ENCODE peak calls at places on chromosome 2, in nine cellular contexts. Q is GM13976, E is AG09319, B is nephron progenitor cell, C is hepatocyte, N is endothelial cell of umbilical vein, D is fibroblast of mammary gland, R is GM13977, J is breast epithelium. G is an unnamed sample.

GRCh38 chr2:218343591-218343990 is 13.1 kb upstream of the CATIP start:
- DNase-seq in N (no peak), E (no peak), Q (no peak), J (no peak), B (no peak), D (peak), C (no peak), R (no peak), G (no peak)

GRCh38 chr2:26556309-26557243 is 78.7 kb upstream of the OTOF start:
- DNase-seq in B (no peak), N (no peak), E (no peak), J (no peak), Q (no peak), C (no peak), R (no peak), D (no peak), G (no peak)

GRCh38 chr2:68417931-68418330 is 49.2 kb downstream of the FBXO48 start:
- DNase-seq in B (no peak), E (no peak), J (no peak), D (no peak), Q (no peak), C (no peak), R (no peak), N (no peak), G (no peak)

GRCh38 chr2:196079052-196079451 is 10.4 kb upstream of the DNAH7 start:
- DNase-seq in D (no peak), R (no peak), E (no peak), Q (no peak), C (peak), B (no peak), N (no peak), J (no peak), G (no peak)

GRCh38 chr2:212984129-212984528 is 167.3 kb downstream of the IKZF2 start:
- DNase-seq in C (no peak), Q (no peak), E (no peak), J (no peak), B (no peak), N (no peak), D (no peak), R (no peak), G (no peak)

GRCh38 chr2:218146056-218146455 is 20.2 kb downstream of the CXCR2 start:
- DNase-seq in B (no peak), Q (no peak), R (no peak), J (no peak), N (no peak), E (peak), C (no peak), D (peak), G (no peak)

GRCh38 chr2:5921081-5921642 is 229.0 kb downstream of the SOX11 start:
- DNase-seq in N (no peak), D (no peak), E (no peak), Q (no peak), C (peak), B (no peak), J (no peak), R (no peak), G (no peak)

GRCh38 chr2:153940511-153940910 is 68.8 kb downstream of the GALNT13 start:
- DNase-seq in B (no peak), N (no peak), Q (no peak), D (peak), J (no peak), R (no peak), C (peak), E (no peak), G (no peak)

GRCh38 chr2:239830718-239831271 is 194.3 kb downstream of the NDUFA10 start:
- DNase-seq in J (peak), N (peak), Q (no peak), D (no peak), R (no peak), C (no peak), E (no peak), B (no peak), G (no peak)

GRCh38 chr2:19685713-19686112 is 216.1 kb downstream of the TTC32 start:
- DNase-seq in C (no peak), N (no peak), B (no peak), Q (no peak), D (peak), J (no peak), E (no peak), R (no peak), G (no peak)

GRCh38 chr2:197575987-197576386 is 60.1 kb downstream of the MOB4 start:
- DNase-seq in J (no peak), D (peak), N (no peak), C (peak), Q (no peak), R (no peak), B (no peak), E (no peak), G (no peak)

GRCh38 chr2:67566958-67567635 is 170.0 kb downstream of the ETAA1 start:
- DNase-seq in N (no peak), J (no peak), Q (no peak), D (peak), E (no peak), C (no peak), B (no peak), R (no peak), G (no peak)

GRCh38 chr2:28068098-28068497 is 177.6 kb downstream of the BABAM2 start:
- DNase-seq in R (no peak), J (no peak), B (no peak), N (peak), Q (no peak), E (no peak), C (peak), D (no peak), G (no peak)

GRCh38 chr2:27378096-27378808 is 2.3 kb downstream of the ZNF513 start:
- DNase-seq in J (no peak), C (no peak), Q (no peak), E (no peak), R (no peak), D (peak), B (peak), N (no peak), G (no peak)

GRCh38 chr2:17538844-17539554 is 1.5 kb upstream of the VSNL1 start:
- DNase-seq in C (peak), B (peak), J (peak), Q (peak), E (no peak), R (peak), D (peak), N (peak), G (no peak)

GRCh38 chr2:59236723-59237122 is 995.6 kb upstream of the FANCL start:
- DNase-seq in D (peak), N (no peak), E (no peak), C (no peak), J (no peak), R (no peak), Q (no peak), B (no peak), G (no peak)

GRCh38 chr2:231800493-231801091 is 14.3 kb downstream of the COPS7B start:
- DNase-seq in D (peak), N (peak), R (peak), J (no peak), C (peak), Q (peak), E (no peak), B (peak), G (no peak)
- TF ChIP-seq CTCF in D (peak), N (peak), R (peak), J (no peak), C (peak), Q (peak), E (peak), B (peak), G (peak)

GRCh38 chr2:158724803-158725271 is 70.3 kb upstream of the DAPL1 start:
- DNase-seq in N (no peak), B (no peak), E (no peak), D (no peak), Q (no peak), J (peak), C (peak), R (no peak), G (no peak)

GRCh38 chr2:158723311-158723838 is 71.7 kb upstream of the DAPL1 start:
- DNase-seq in J (no peak), C (no peak), D (no peak), E (no peak), Q (no peak), B (no peak), N (no peak), R (no peak), G (no peak)

GRCh38 chr2:158722266-158723105 is 72.6 kb upstream of the DAPL1 start:
- DNase-seq in Q (no peak), D (no peak), N (no peak), C (no peak), E (no peak), R (no peak), B (no peak), J (no peak), G (no peak)

GRCh38 chr2:158725496-158725895 is 69.6 kb upstream of the DAPL1 start:
- DNase-seq in E (no peak), J (no peak), Q (no peak), N (no peak), C (peak), D (no peak), B (no peak), R (no peak), G (no peak)

DNA sequence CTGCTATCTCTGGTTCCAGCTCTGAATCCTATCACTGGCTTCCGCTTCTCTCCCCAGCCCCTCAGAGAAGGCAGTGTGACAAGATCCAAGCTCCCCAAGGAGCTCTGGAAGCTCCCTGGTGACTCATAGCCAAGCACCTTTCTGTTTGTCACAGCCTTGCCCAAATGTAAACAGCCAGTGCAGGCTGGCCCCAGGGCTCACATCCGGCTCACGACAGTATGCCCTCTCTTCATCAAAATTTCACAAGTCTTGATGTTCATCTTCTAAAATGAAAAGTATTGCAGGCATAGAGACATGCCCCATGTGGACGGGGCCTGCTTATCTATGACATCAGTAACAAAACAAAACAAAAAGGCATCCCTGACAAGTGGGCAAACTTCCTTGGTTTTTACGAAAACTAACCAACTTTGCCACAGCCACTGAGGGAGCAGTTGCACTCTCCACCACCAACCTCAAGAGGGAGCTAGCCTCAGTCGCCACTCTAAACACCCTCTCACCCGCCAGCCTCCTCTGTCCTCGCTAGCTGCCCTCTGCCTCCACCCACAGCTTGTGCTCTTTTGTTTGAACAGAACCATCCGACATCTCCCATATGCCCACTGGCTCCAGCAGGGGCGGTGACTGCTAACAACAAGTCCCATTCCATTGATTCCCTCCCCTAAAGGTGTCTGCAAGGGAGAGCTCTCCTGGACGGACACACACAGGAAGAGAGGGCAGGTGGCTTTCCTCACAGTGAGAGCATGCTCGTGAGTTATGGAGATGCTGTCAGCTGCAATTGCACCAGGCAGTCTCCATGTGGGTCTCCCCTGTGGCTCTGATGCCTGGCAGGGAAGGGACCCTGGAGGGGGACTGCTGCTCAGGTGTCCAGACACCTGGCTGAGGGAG is 71.0 kb upstream of the DAPL1 start:
- DNase-seq in J (peak), N (no peak), C (peak), B (no peak), E (no peak), R (no peak), Q (no peak), D (no peak), G (no peak)
- TF ChIP-seq CTCF in J (peak), N (peak), C (peak), B (peak), E (no peak), R (peak), Q (no peak), D (peak), G (peak)

GRCh38 chr2:4140284-4140962 is 437.0 kb downstream of the DCDC2C start:
- DNase-seq in R (no peak), N (no peak), D (no peak), J (no peak), B (peak), E (no peak), Q (no peak), C (peak), G (no peak)
- TF ChIP-seq CTCF in R (no peak), N (no peak), D (no peak), J (no peak), B (no peak), E (no peak), Q (no peak), C (no peak), G (no peak)

GRCh38 chr2:166417669-166418068 is 41.9 kb upstream of the SCN9A start:
- DNase-seq in E (no peak), J (no peak), N (peak), R (no peak), D (peak), C (peak), Q (no peak), B (no peak), G (no peak)

GRCh38 chr2:166418853-166419615 is 43.3 kb upstream of the SCN9A start:
- DNase-seq in C (no peak), Q (no peak), J (no peak), E (no peak), N (no peak), D (no peak), B (no peak), R (no peak), G (no peak)

GRCh38 chr2:166424841-166425240 is 49.1 kb upstream of the SCN9A start:
- DNase-seq in D (no peak), C (no peak), B (no peak), E (no peak), N (no peak), J (no peak), R (no peak), Q (no peak), G (no peak)

GRCh38 chr2:166419616-166419934 is 43.8 kb upstream of the SCN9A start:
- DNase-seq in B (no peak), N (peak), R (no peak), C (peak), E (peak), J (no peak), Q (no peak), D (peak), G (no peak)
- TF ChIP-seq CTCF in B (peak), N (peak), R (no peak), C (peak), E (peak), J (no peak), Q (no peak), D (peak), G (no peak)

DNA sequence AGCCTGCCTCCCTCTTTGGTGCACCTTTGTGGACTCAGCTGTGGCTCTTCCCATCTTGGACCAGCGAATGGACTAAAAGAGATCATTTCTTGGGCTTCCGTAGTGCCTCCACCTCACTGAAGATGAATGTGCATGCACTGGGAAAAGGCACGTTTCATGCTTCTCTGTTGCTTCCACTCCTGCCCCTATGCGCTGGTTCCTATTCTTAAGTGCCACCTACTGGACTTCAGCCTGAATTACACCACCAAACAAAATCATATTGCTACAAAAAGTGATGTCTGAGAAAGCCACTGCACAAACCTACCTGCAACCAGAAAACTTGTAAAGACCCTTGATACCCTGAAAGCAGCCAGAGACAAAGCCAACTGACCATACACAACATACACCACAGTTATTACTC is 695.6 kb downstream of the TSN start:
- DNase-seq in C (peak), N (peak), Q (peak), E (no peak), J (no peak), D (peak), R (no peak), B (no peak), G (no peak)
- TF ChIP-seq CTCF in C (peak), N (peak), Q (no peak), E (peak), J (no peak), D (peak), R (peak), B (peak), G (peak)

GRCh38 chr2:81894451-81894990 is 1590.0 kb upstream of the LRRTM1 start:
- DNase-seq in D (no peak), E (no peak), Q (no peak), C (peak), B (no peak), N (no peak), J (no peak), R (no peak), G (no peak)
- TF ChIP-seq CTCF in D (no peak), E (no peak), Q (no peak), C (peak), B (no peak), N (no peak), J (no peak), R (no peak), G (no peak)